ENCODE peak calls at places on chromosomes 1 and 21, in six cellular contexts. K is HCT116; G is right lobe of liver; T is aorta; C is breast epithelium; E is CD8-positive, alpha-beta memory T cell. A is an unnamed sample. For H3K4me1, the result is how much of the 10 kb centered on the place peaks cover.

GRCh38 chr1:156705321-156705917 is at the start of gene CRABP2:
- DNase-seq in T (peak), K (no peak), E (peak), G (no peak), C (no peak), A (peak)

GRCh38 chr1:3247521-3248031 is 178.6 kb downstream of the PRDM16 start:
- DNase-seq in C (no peak), K (no peak), E (no peak), G (no peak), T (no peak), A (no peak)

GRCh38 chr1:218499021-218499691 is 154.0 kb downstream of the TGFB2 start:
- DNase-seq in T (no peak), G (no peak), K (no peak), E (no peak), C (no peak), A (no peak)

GRCh38 chr1:37682334-37682987 is 9.9 kb upstream of the CDCA8 start:
- DNase-seq in T (peak), G (no peak), K (peak), E (peak), C (peak), A (peak)

GRCh38 chr1:64608015-64608650 is 136.7 kb upstream of the RAVER2 start:
- DNase-seq in E (no peak), G (no peak), T (no peak), K (no peak), C (no peak), A (no peak)

GRCh38 chr21:24671901-24672300 is 935.4 kb downstream of the MRPL39 start:
- DNase-seq in E (no peak), C (no peak), G (no peak), K (no peak), T (no peak), A (no peak)

GRCh38 chr1:228794173-228794572 is 58.9 kb downstream of the RHOU start:
- DNase-seq in G (no peak), C (no peak), E (no peak), T (no peak), K (no peak), A (no peak)

GRCh38 chr1:241600496-241600901 is 39.7 kb downstream of the CHML start:
- DNase-seq in T (no peak), C (no peak), G (no peak), E (no peak), K (no peak), A (no peak)

GRCh38 chr21:46295996-46296752 is 10.0 kb downstream of the YBEY start:
- DNase-seq in E (no peak), K (no peak), G (peak), C (peak), T (peak), A (peak)

GRCh38 chr1:107141491-107142369 is 891 bp downstream of the NTNG1 start:
- DNase-seq in E (no peak), G (no peak), K (peak), C (no peak), T (no peak), A (no peak)

GRCh38 chr1:42941640-42942330 is 16.9 kb downstream of the SLC2A1 start:
- DNase-seq in K (peak), E (no peak), C (peak), G (peak), T (peak), A (no peak)

GRCh38 chr1:28775121-28775942 is 36.6 kb upstream of the OPRD1 start:
- DNase-seq in K (no peak), G (peak), E (peak), C (peak), T (peak), A (peak)

GRCh38 chr1:179990847-179991246 is 36.2 kb downstream of the CEP350 start:
- DNase-seq in G (no peak), E (no peak), T (no peak), C (no peak), K (no peak), A (no peak)

GRCh38 chr1:174877208-174877673 is 122.5 kb upstream of the CACYBP start:
- DNase-seq in C (no peak), K (no peak), G (no peak), E (no peak), T (no peak), A (no peak)

GRCh38 chr1:227547604-227548397 is 15.6 kb upstream of the ZNF678 start:
- DNase-seq in G (no peak), E (no peak), K (no peak), T (no peak), C (no peak), A (no peak)

GRCh38 chr1:205059660-205060059 is 16.6 kb downstream of the CNTN2 start:
- DNase-seq in T (no peak), C (no peak), E (no peak), G (no peak), K (no peak), A (no peak)

GRCh38 chr1:172185206-172185605 is 235.3 kb upstream of the C1orf105 start:
- DNase-seq in T (no peak), C (no peak), E (no peak), G (no peak), K (no peak), A (no peak)

GRCh38 chr21:25491267-25491666 is 116.0 kb downstream of the MRPL39 start:
- DNase-seq in C (no peak), E (no peak), T (no peak), K (no peak), G (no peak), A (no peak)

GRCh38 chr1:98068016-98068415 is 147.2 kb upstream of the DPYD start:
- DNase-seq in E (no peak), C (no peak), K (no peak), T (no peak), G (no peak), A (no peak)

GRCh38 chr21:35528109-35529042 is 479.3 kb upstream of the RUNX1 start:
- DNase-seq in G (peak), C (no peak), E (peak), K (no peak), T (peak), A (no peak)

GRCh38 chr1:1461721-1462317 is 9.7 kb upstream of the ATAD3B start:
- DNase-seq in E (no peak), T (no peak), G (no peak), C (no peak), K (no peak), A (no peak)

GRCh38 chr1:88371396-88371795 is 312.7 kb upstream of the PKN2 start:
- DNase-seq in G (no peak), C (no peak), T (no peak), K (peak), E (no peak), A (no peak)

GRCh38 chr1:208047476-208047934 is 136.6 kb upstream of the CD34 start:
- DNase-seq in T (peak), E (no peak), C (peak), G (no peak), K (no peak), A (peak)

GRCh38 chr1:206563367-206563953 is 48.8 kb downstream of the EIF2D start:
- DNase-seq in G (no peak), C (no peak), T (no peak), E (no peak), K (no peak), A (no peak)
- H3K4me1 ChIP-seq in G (under half), C (under half), T (under half), E (half or more), K (under half), A (under half)

GRCh38 chr1:68051475-68051874 is 1.0 kb upstream of the DIRAS3 start:
- DNase-seq in G (peak), E (no peak), K (no peak), C (peak), T (peak), A (peak)
- H3K4me3 ChIP-seq in G (peak), E (no peak), K (no peak), C (peak), T (no peak), A (peak)

DNA sequence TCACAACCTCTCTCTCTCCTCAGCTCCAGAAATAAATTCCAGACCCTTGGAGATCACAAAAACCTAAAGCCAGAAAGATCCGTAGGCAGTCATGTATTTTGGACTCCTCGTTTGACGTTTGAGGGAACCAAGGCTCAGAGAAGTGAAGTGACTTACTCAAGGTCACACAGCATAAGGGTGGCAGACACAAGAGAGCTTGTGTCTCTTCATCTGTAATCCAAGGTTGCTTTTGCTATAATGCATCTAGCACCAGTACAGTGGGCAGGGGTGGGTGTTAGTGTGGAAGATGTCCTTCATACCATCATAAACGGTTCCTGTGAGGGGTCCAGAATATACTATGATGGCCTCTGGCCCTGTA is 145.1 kb downstream of the TOMM20 start:
- DNase-seq in E (no peak), G (no peak), T (no peak), K (no peak), C (no peak), A (no peak)
- H3K4me1 ChIP-seq in E (under half), G (under half), T (under half), K (half or more), C (half or more), A (under half)

GRCh38 chr1:147772540-147772939 is 12.1 kb upstream of the GJA5 start:
- DNase-seq in E (no peak), C (no peak), G (no peak), T (no peak), K (no peak), A (no peak)
- H3K4me3 ChIP-seq in E (no peak), C (peak), G (no peak), T (peak), K (no peak), A (no peak)

A was measured in uterus.